ENCODE peak calls at places on chromosomes 2 and 18, in nine cellular contexts. X is astrocyte of the cerebellum, K is sigmoid colon, C is Panc1, N is neural progenitor cell, V is spleen, F is transverse colon, Q is GM12865, Y is Peyer's patch. G is an unnamed sample.

GRCh38 chr2:207184348-207184747 is 18.6 kb upstream of the KLF7 start:
- DNase-seq in N (no peak), X (no peak), Q (no peak), C (no peak), Y (no peak), K (no peak), F (no peak), V (no peak), G (no peak)

GRCh38 chr2:119517433-119517832 is 6.8 kb downstream of the SCTR start:
- DNase-seq in Y (peak), X (no peak), K (no peak), C (peak), V (no peak), N (peak), Q (peak), F (peak), G (no peak)

GRCh38 chr2:160582481-160583161 is 89.0 kb upstream of the RBMS1 start:
- DNase-seq in Y (no peak), F (no peak), C (no peak), N (peak), K (no peak), Q (no peak), X (peak), V (no peak), G (peak)

GRCh38 chr2:190996338-190996946 is 17.5 kb downstream of the STAT1 start:
- DNase-seq in Q (peak), F (no peak), V (no peak), K (no peak), X (no peak), C (no peak), Y (no peak), N (peak), G (no peak)

GRCh38 chr2:25617948-25618646 is 55.3 kb downstream of the DTNB start:
- DNase-seq in K (no peak), Y (no peak), Q (no peak), F (no peak), N (no peak), X (peak), C (peak), V (no peak), G (no peak)

GRCh38 chr2:143081616-143082015 is 47.6 kb upstream of the ARHGAP15 start:
- DNase-seq in C (no peak), N (no peak), F (no peak), Q (no peak), Y (no peak), X (no peak), V (no peak), K (no peak), G (no peak)

GRCh38 chr2:217695033-217695520 is 307.7 kb downstream of the TNS1 start:
- DNase-seq in K (no peak), C (no peak), N (no peak), Q (no peak), V (no peak), X (peak), Y (no peak), F (no peak), G (no peak)

GRCh38 chr18:4144201-4144600 is 310.9 kb downstream of the DLGAP1 start:
- DNase-seq in N (peak), Q (no peak), X (no peak), V (no peak), K (no peak), F (no peak), Y (no peak), C (no peak), G (no peak)

GRCh38 chr2:152548111-152548875 is 169.0 kb downstream of the PRPF40A start:
- DNase-seq in V (no peak), C (no peak), X (no peak), N (no peak), Y (no peak), Q (no peak), F (no peak), K (no peak), G (no peak)

GRCh38 chr2:226699321-226699720 is 100.3 kb downstream of the IRS1 start:
- DNase-seq in V (no peak), Q (no peak), K (peak), X (no peak), N (no peak), F (peak), Y (peak), C (no peak), G (no peak)

GRCh38 chr18:3703732-3704176 is 253.8 kb downstream of the TGIF1 start:
- DNase-seq in K (no peak), C (peak), X (peak), Y (no peak), V (no peak), N (peak), F (peak), Q (peak), G (peak)

GRCh38 chr2:33395660-33396249 is 80.7 kb upstream of the RASGRP3 start:
- DNase-seq in N (peak), X (no peak), K (no peak), C (no peak), Y (no peak), F (peak), Q (peak), V (no peak), G (no peak)

GRCh38 chr2:50401772-50402653 is 629.9 kb downstream of the NRXN1 start:
- DNase-seq in V (no peak), C (peak), F (peak), Y (no peak), N (peak), Q (peak), X (peak), K (peak), G (peak)

GRCh38 chr2:226378733-226379132 is 420.9 kb downstream of the IRS1 start:
- DNase-seq in C (no peak), X (no peak), K (no peak), V (no peak), N (no peak), Y (no peak), Q (no peak), F (no peak), G (no peak)

GRCh38 chr2:138183700-138184099 is 219.4 kb downstream of the HNMT start:
- DNase-seq in K (no peak), Q (no peak), F (no peak), Y (no peak), V (no peak), C (no peak), X (no peak), N (peak), G (no peak)
- H3K4me3 ChIP-seq in K (no peak), Q (no peak), F (no peak), Y (no peak), V (no peak), C (no peak), X (no peak), N (no peak), G (no peak)

GRCh38 chr2:9168851-9169250 is 37.8 kb upstream of the ASAP2 start:
- DNase-seq in N (no peak), V (peak), K (no peak), X (no peak), Y (no peak), C (no peak), Q (no peak), F (no peak), G (no peak)
- TF ChIP-seq CTCF in N (no peak), V (no peak), K (no peak), X (no peak), Y (no peak), C (no peak), Q (no peak), F (no peak), G (no peak)

GRCh38 chr2:85277416-85278158 is 50.2 kb downstream of the TGOLN2 start:
- DNase-seq in V (no peak), Q (no peak), C (no peak), F (no peak), K (peak), Y (no peak), X (no peak), N (peak), G (no peak)
- H3K4me3 ChIP-seq in V (no peak), Q (no peak), C (no peak), F (no peak), K (peak), Y (no peak), X (no peak), N (no peak), G (peak)

GRCh38 chr2:63865159-63865799 is 23.6 kb downstream of the UGP2 start:
- DNase-seq in Y (no peak), Q (no peak), K (no peak), C (no peak), X (no peak), F (no peak), V (no peak), N (no peak), G (no peak)

GRCh38 chr2:63862802-63863201 is 21.1 kb downstream of the UGP2 start:
- DNase-seq in K (no peak), C (no peak), Y (no peak), N (no peak), X (no peak), V (no peak), Q (no peak), F (no peak), G (no peak)

GRCh38 chr2:63861220-63861822 is 19.6 kb downstream of the UGP2 start:
- DNase-seq in K (peak), X (peak), N (peak), V (no peak), C (no peak), Q (peak), Y (peak), F (peak), G (no peak)

GRCh38 chr2:63866009-63866709 is 24.5 kb downstream of the UGP2 start:
- DNase-seq in Y (no peak), Q (peak), K (no peak), N (no peak), V (no peak), X (no peak), C (no peak), F (no peak), G (no peak)

DNA sequence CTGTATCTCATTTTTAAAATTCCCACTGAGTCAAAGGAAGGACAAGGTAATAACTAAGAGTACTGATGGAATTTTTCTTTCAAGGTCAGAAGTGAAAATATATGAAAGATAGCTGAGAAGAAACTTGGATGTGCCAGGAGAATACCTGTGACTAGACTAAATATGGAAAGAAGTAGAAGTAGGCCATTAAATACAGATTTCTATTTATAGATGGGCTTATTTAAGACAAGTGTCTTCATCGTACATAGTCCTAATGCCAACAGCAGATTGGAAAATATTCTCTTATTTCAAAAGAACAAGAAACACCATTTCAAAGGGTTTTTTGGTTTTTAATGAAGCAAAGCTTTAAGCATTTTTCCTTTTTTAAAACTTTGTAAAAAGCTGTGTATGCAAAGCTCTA is 22.0 kb downstream of the UGP2 start:
- DNase-seq in C (no peak), N (no peak), Y (no peak), Q (no peak), X (no peak), V (no peak), K (no peak), F (no peak), G (no peak)
- TF ChIP-seq CTCF in C (no peak), N (no peak), Y (no peak), Q (no peak), X (no peak), V (no peak), K (no peak), F (no peak), G (no peak)

DNA sequence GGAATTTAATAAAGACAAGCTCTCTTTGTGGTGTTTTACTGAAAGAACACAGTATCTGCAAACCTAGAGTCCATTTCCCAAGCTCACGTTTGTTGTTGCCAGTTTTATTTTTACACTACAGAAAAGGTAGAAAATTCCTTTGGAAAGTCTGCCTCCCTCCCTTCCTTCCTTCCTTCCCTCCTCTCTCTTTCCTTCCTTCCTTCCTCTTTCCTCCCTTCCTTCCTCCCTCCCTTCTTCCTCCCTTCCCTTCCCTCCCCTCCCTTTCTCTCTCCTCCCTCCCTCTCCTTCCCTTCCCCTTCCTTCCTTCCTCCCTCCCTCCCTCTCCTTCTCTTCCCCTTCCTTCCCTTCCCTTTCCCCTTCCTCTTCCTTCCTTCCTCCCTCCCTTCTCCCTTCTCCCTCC is 136.3 kb upstream of the REV1 start:
- DNase-seq in K (no peak), Y (no peak), X (no peak), V (no peak), Q (no peak), C (no peak), F (no peak), N (no peak), G (no peak)
- H3K4me3 ChIP-seq in K (no peak), Y (no peak), X (no peak), V (no peak), Q (no peak), C (no peak), F (no peak), N (no peak), G (no peak)

DNA sequence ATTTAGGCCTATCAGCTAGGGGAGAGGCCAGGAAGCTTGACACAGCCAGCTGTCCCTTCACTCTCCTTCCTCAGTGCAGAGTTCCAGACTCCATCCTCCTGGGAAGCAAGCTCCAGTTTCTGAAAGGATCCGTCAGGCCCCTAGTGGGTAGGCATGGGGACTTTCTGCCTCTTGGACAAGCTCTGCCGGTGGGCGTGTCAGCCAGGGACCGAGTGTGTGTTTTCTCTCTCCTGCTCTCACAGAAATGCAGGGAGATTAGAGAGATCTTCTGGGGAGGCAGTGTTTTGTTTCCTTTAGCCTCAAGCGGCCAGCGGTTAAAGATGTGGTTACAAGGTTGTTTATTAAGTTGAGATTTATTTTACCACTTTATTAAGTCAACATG is 29.9 kb upstream of the OTOS start:
- DNase-seq in Q (no peak), K (no peak), Y (no peak), N (peak), X (peak), F (no peak), C (no peak), V (peak), G (no peak)
- TF ChIP-seq CTCF in Q (no peak), K (no peak), Y (no peak), N (peak), X (no peak), F (no peak), C (no peak), V (no peak), G (no peak)

G was measured in retinal pigment epithelial cell.